ENCODE peak calls at places on chromosome X, in four cellular contexts. W is psoas muscle, D is upper lobe of right lung, T is foreskin keratinocyte. G is an unnamed sample.

GRCh38 chrX:11423362-11423818 is 130.2 kb downstream of the AMELX start:
- DNase-seq in D (no peak), W (no peak), T (no peak), G (peak; percentile 25)

GRCh38 chrX:45274576-45274975 is 73.9 kb upstream of the DIPK2B start:
- DNase-seq in T (no peak), W (no peak), D (no peak), G (no peak)

GRCh38 chrX:110181459-110182137 is 136.3 kb downstream of the AMMECR1 start:
- DNase-seq in D (no peak), W (no peak), T (no peak), G (no peak)

GRCh38 chrX:68717196-68717595 is 69.7 kb downstream of the STARD8 start:
- DNase-seq in D (no peak), W (no peak), T (no peak), G (no peak)

GRCh38 chrX:70030242-70030823 is 19.4 kb downstream of the AWAT2 start:
- DNase-seq in W (no peak), D (no peak), T (no peak), G (peak; percentile 29)

GRCh38 chrX:22760513-22761057 is 239.2 kb upstream of the DDX53 start:
- DNase-seq in T (no peak), D (no peak), W (no peak), G (no peak)

GRCh38 chrX:136168929-136169735 is 21.8 kb downstream of the FHL1 start:
- DNase-seq in W (peak; percentile 64), D (no peak), T (peak; percentile 26), G (peak; percentile 36)

GRCh38 chrX:129145898-129146297 is 377.4 kb downstream of the SMARCA1 start:
- DNase-seq in T (no peak), W (no peak), D (no peak), G (no peak)

DNA sequence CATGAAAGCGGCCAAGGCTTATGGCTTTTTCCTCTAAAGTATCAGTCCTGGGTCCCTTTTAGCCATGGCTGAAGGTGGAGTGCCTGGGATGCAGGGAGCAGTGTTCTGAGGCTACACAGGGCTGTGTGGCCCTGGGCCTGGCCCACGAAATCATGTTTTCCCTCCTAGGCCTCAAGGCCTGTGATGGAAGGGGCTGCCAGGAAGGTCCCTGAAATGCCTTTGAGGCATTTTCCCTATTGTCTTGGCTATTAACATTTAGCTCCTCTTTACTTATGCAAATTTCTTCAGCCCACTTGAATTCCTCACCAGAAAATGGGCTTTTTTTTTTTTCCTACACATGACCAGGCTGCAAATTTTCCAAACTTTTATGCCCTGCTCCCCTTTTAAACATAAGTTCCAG is 657.0 kb downstream of the DACH2 start:
- DNase-seq in D (no peak), W (no peak), T (no peak), G (no peak)
- H3K27ac ChIP-seq in D (no peak overlapping the region), W (no peak overlapping the region), T (no peak overlapping the region), G (no peak overlapping the region)

GRCh38 chrX:123993904-123994635 is 32.6 kb downstream of the STAG2 start:
- DNase-seq in T (no peak), D (no peak), W (no peak), G (no peak)
- H3K27ac ChIP-seq in T (no peak overlapping the region), D (peak overlapping the region; percentile 3), W (no peak overlapping the region), G (no peak overlapping the region)

DNA sequence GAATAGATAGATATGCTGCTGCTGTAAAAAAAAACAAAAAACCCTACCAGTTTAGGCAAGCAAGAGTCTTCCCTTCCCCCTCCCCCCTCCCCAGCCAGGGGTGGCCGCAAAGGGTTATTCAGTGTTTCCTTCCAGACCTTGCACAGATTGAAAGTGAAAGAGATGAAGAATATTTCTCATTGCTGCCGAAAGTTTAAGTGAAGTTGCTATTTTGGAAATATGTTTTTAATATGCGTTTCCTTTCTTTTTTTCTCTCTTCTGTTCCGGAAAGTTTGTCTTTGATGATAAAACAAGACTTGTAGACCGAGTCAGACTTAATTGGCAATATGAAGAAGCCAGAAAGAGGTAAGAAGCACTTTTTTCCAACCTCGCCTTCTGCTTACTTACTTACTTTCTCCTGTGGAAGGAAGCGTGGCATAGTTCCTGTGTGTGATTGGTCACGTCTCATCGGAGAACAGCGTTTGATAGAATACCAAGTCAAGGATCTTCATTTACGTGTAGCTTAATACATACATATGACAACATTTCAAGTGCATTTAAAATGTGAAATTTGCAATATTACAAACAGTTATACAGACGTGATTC is 58.4 kb upstream of the CLCN4 start:
- DNase-seq in W (no peak), D (no peak), T (no peak), G (no peak)
- H3K27ac ChIP-seq in W (peak overlapping the region; percentile 23), D (peak overlapping the region; percentile 73), T (no peak overlapping the region), G (peak overlapping the region; percentile 63)

GRCh38 chrX:103678199-103678993 is 8.1 kb downstream of the MORF4L2 start:
- DNase-seq in T (peak; percentile 20), D (no peak), W (no peak), G (no peak)
- H3K27ac ChIP-seq in T (peak overlapping the region; percentile 48), D (no peak overlapping the region), W (no peak overlapping the region), G (no peak overlapping the region)

G was measured in colonic mucosa.